ENCODE peak calls at places on chromosome 4, in six cellular contexts. R, A, S, M, T and Q are unnamed samples.
A peak's percentile ranks its signal among the peaks of the same experiment; 100 is the strongest.

GRCh38 chr4:70734168-70734954 is 12.6 kb downstream of the RUFY3 start:
- DNase-seq in R (no peak), A (peak; percentile 78), S (no peak), M (no peak), T (peak; percentile 73), Q (peak; percentile 60)

GRCh38 chr4:185624248-185624568 is 88.9 kb upstream of the PDLIM3 start:
- DNase-seq in R (no peak), A (no peak), S (peak; percentile 73), M (no peak), T (no peak), Q (no peak)

GRCh38 chr4:148052448-148052847 is 320.6 kb downstream of the ARHGAP10 start:
- DNase-seq in R (no peak), A (peak; percentile 27), S (no peak), M (no peak), T (no peak), Q (peak; percentile 75)

GRCh38 chr4:148452970-148453369 is 10.8 kb upstream of the NR3C2 start:
- DNase-seq in R (no peak), A (no peak), S (no peak), M (no peak), T (no peak), Q (no peak)

GRCh38 chr4:140233811-140234696 is 80.1 kb upstream of the MAML3 start:
- DNase-seq in R (no peak), A (no peak), S (no peak), M (no peak), T (peak; percentile 70), Q (no peak)

GRCh38 chr4:72457158-72457557 is 111.9 kb downstream of the ADAMTS3 start:
- DNase-seq in R (no peak), A (no peak), S (no peak), M (no peak), T (no peak), Q (no peak)

GRCh38 chr4:143586080-143586479 is 72.6 kb downstream of the SMARCA5 start:
- DNase-seq in R (no peak), A (no peak), S (no peak), M (no peak), T (peak; percentile 74), Q (no peak)

GRCh38 chr4:75612306-75612705 is 18.0 kb downstream of the CDKL2 start:
- DNase-seq in R (no peak), A (no peak), S (no peak), M (no peak), T (no peak), Q (no peak)

GRCh38 chr4:147938481-147938880 is 206.6 kb downstream of the ARHGAP10 start:
- DNase-seq in R (no peak), A (no peak), S (no peak), M (no peak), T (peak; percentile 10), Q (no peak)

GRCh38 chr4:74378573-74378972 is 13.6 kb downstream of the EREG start:
- DNase-seq in R (no peak), A (no peak), S (no peak), M (no peak), T (peak; percentile 23), Q (no peak)

GRCh38 chr4:10178763-10179162 is 62.2 kb upstream of the WDR1 start:
- DNase-seq in R (no peak), A (no peak), S (no peak), M (no peak), T (no peak), Q (no peak)

GRCh38 chr4:84681488-84682274 is 98.8 kb downstream of the CDS1 start:
- DNase-seq in R (no peak), A (peak; percentile 88), S (no peak), M (no peak), T (peak; percentile 78), Q (peak; percentile 84)

GRCh38 chr4:148065069-148065468 is 333.2 kb downstream of the ARHGAP10 start:
- DNase-seq in R (no peak), A (no peak), S (no peak), M (no peak), T (peak; percentile 84), Q (no peak)

GRCh38 chr4:138831943-138832342 is 183.6 kb upstream of the NOCT start:
- DNase-seq in R (no peak), A (no peak), S (no peak), M (no peak), T (no peak), Q (no peak)

GRCh38 chr4:12545845-12546244 is 938.3 kb downstream of the RAB28 start:
- DNase-seq in R (no peak), A (no peak), S (no peak), M (no peak), T (no peak), Q (no peak)

GRCh38 chr4:125187221-125187620 is 127.5 kb upstream of the FAT4 start:
- DNase-seq in R (no peak), A (no peak), S (no peak), M (no peak), T (peak; percentile 78), Q (no peak)

GRCh38 chr4:93829531-93830089 is 1.1 kb downstream of the ATOH1 start:
- DNase-seq in R (no peak), A (no peak), S (no peak), M (no peak), T (peak; percentile 2), Q (no peak)

GRCh38 chr4:84243685-84244084 is 255.4 kb downstream of the NKX6-1 start:
- DNase-seq in R (no peak), A (no peak), S (no peak), M (no peak), T (no peak), Q (no peak)

GRCh38 chr4:24971192-24971591 is 58.4 kb upstream of the CCDC149 start:
- DNase-seq in R (no peak), A (peak; percentile 20), S (no peak), M (no peak), T (no peak), Q (no peak)

GRCh38 chr4:118338981-118339765 is 13.6 kb downstream of the PRSS12 start:
- DNase-seq in R (no peak), A (peak; percentile 5), S (no peak), M (no peak), T (peak; percentile 76), Q (no peak)

GRCh38 chr4:169345207-169345788 is 74.5 kb upstream of the SH3RF1 start:
- DNase-seq in R (no peak), A (no peak), S (no peak), M (no peak), T (peak; percentile 95), Q (no peak)

GRCh38 chr4:125085-125820 is 952 bp downstream of the ZNF718 start:
- DNase-seq in R (no peak), A (peak; percentile 58), S (peak; percentile 60), M (peak; percentile 64), T (peak; percentile 73), Q (no peak)

GRCh38 chr4:72899214-72899613 is 170.3 kb downstream of the COX18 start:
- DNase-seq in R (no peak), A (no peak), S (no peak), M (no peak), T (no peak), Q (no peak)

GRCh38 chr4:99857302-99857701 is 36.9 kb downstream of the LAMTOR3 start:
- DNase-seq in R (no peak), A (no peak), S (no peak), M (no peak), T (no peak), Q (no peak)

GRCh38 chr4:54318904-54319303 is 89.8 kb downstream of the PDGFRA start:
- DNase-seq in R (no peak), A (peak; percentile 15), S (no peak), M (no peak), T (peak; percentile 75), Q (peak; percentile 72)

GRCh38 chr4:3708103-3708510 is 58.1 kb upstream of the ADRA2C start:
- DNase-seq in R (no peak), A (no peak), S (peak; percentile 70), M (peak; percentile 42), T (peak; percentile 84), Q (no peak)

GRCh38 chr4:142331646-142332045 is 514.5 kb downstream of the INPP4B start:
- DNase-seq in R (no peak), A (no peak), S (no peak), M (no peak), T (no peak), Q (no peak)

GRCh38 chr4:95107635-95108034 is 349.9 kb downstream of the BMPR1B start:
- DNase-seq in R (no peak), A (peak; percentile 15), S (no peak), M (no peak), T (peak; percentile 68), Q (no peak)

GRCh38 chr4:113675731-113676707 is 85.5 kb downstream of the CAMK2D start:
- DNase-seq in R (no peak), A (no peak), S (no peak), M (no peak), T (no peak), Q (no peak)

GRCh38 chr4:113674733-113675132 is 86.8 kb downstream of the CAMK2D start:
- DNase-seq in R (no peak), A (no peak), S (no peak), M (no peak), T (no peak), Q (no peak)

GRCh38 chr4:113677333-113677732 is 84.2 kb downstream of the CAMK2D start:
- DNase-seq in R (no peak), A (peak; percentile 34), S (no peak), M (no peak), T (no peak), Q (peak; percentile 65)

GRCh38 chr4:113682730-113683129 is 78.8 kb downstream of the CAMK2D start:
- DNase-seq in R (no peak), A (no peak), S (no peak), M (no peak), T (peak; percentile 80), Q (no peak)

GRCh38 chr4:113678651-113679050 is 82.9 kb downstream of the CAMK2D start:
- DNase-seq in R (no peak), A (no peak), S (no peak), M (no peak), T (peak; percentile 25), Q (no peak)
- H3K27ac ChIP-seq in R (no peak overlapping the region), A (no peak overlapping the region), S (no peak overlapping the region), M (no peak overlapping the region), T (no peak overlapping the region), Q (no peak overlapping the region)

GRCh38 chr4:41203169-41203568 is 11.2 kb downstream of the APBB2 start:
- DNase-seq in R (no peak), A (no peak), S (no peak), M (no peak), T (peak; percentile 65), Q (no peak)
- H3K4me1 ChIP-seq in R (peaks cover 2% of the 10 kb centered on the region), A (peaks cover 2% of the 10 kb centered on the region), S (peaks cover 13% of the 10 kb centered on the region), M (peaks cover 13% of the 10 kb centered on the region), T (peaks cover 67% of the 10 kb centered on the region), Q (no peaks in the 10 kb centered on the region)

DNA sequence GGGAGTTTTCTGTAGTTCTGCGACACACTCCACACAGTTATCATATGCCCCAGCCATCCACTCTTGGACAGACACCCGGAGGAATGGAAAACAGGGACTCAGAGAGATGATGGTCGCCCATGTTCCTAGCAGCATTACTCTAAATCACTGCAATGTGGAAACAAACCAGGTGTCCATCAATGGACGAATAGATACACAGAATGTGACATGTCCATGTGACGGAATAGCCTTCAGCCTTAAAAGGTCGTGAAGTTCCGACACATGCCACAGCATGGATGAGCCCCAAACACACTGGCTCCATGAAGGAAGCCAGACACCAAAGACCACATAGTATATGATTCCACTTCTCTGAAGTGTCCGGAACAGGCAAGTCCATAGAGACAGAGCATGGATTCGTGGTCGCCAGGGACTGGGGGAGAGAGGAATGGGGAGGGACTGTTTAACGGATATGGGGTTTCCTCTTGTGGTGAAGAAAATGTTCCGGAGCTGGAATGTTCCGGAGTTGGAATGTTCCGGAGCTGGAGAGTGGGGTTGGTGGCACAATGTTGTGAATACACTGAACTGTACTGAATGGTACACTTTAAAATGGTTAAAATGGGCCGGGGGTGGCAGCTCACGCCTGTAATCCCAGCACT is 28.7 kb upstream of the AFAP1 start:
- DNase-seq in R (no peak), A (no peak), S (peak; percentile 26), M (no peak), T (no peak), Q (no peak)
- H3K27ac ChIP-seq in R (no peak overlapping the region), A (peak overlapping the region; percentile 61), S (no peak overlapping the region), M (peak overlapping the region; percentile 21), T (no peak overlapping the region), Q (no peak overlapping the region)

GRCh38 chr4:150368667-150369066 is 213.3 kb upstream of the MAB21L2 start:
- DNase-seq in R (no peak), A (no peak), S (no peak), M (no peak), T (no peak), Q (no peak)
- H3K4me1 ChIP-seq in R (peaks cover 2% of the 10 kb centered on the region), A (no peaks in the 10 kb centered on the region), S (no peaks in the 10 kb centered on the region), M (no peaks in the 10 kb centered on the region), T (no peaks in the 10 kb centered on the region), Q (no peaks in the 10 kb centered on the region)